ENCODE peak calls at places on chromosomes 13 and 19, in six cellular contexts. One of them, this sample, is unnamed.

GRCh38 chr13:32432856-32433255 is 4.9 kb upstream of the N4BP2L1 start:
- DNase-seq in heart left ventricle: no peak
- DNase-seq in activated CD4-positive, alpha-beta T cell treated with anti-CD3 and anti-CD28 coated beads, Interleukin-2, amount 50 U/mL, for 24 hours: no peak
- DNase-seq in thoracic aorta: no peak
- DNase-seq in T47D: peak
- DNase-seq in H54: no peak
- DNase-seq in this sample: no peak

GRCh38 chr13:30268673-30269072 is 38.7 kb downstream of the KATNAL1 start:
- DNase-seq in heart left ventricle: no peak
- DNase-seq in activated CD4-positive, alpha-beta T cell treated with anti-CD3 and anti-CD28 coated beads, Interleukin-2, amount 50 U/mL, for 24 hours: no peak
- DNase-seq in thoracic aorta: no peak
- DNase-seq in T47D: no peak
- DNase-seq in H54: no peak
- DNase-seq in this sample: no peak

GRCh38 chr13:77002590-77003190 is 10.8 kb downstream of the CLN5 start:
- DNase-seq in heart left ventricle: no peak
- DNase-seq in activated CD4-positive, alpha-beta T cell treated with anti-CD3 and anti-CD28 coated beads, Interleukin-2, amount 50 U/mL, for 24 hours: no peak
- DNase-seq in thoracic aorta: no peak
- DNase-seq in T47D: peak
- DNase-seq in H54: no peak
- DNase-seq in this sample: no peak

GRCh38 chr19:1612114-1613086 is 7.1 kb upstream of the UQCR11 start:
- DNase-seq in heart left ventricle: no peak
- DNase-seq in activated CD4-positive, alpha-beta T cell treated with anti-CD3 and anti-CD28 coated beads, Interleukin-2, amount 50 U/mL, for 24 hours: no peak
- DNase-seq in thoracic aorta: no peak
- DNase-seq in T47D: no peak
- DNase-seq in H54: no peak
- DNase-seq in this sample: no peak

GRCh38 chr13:40983725-40984669 is 35.1 kb downstream of the ELF1 start:
- DNase-seq in heart left ventricle: no peak
- DNase-seq in activated CD4-positive, alpha-beta T cell treated with anti-CD3 and anti-CD28 coated beads, Interleukin-2, amount 50 U/mL, for 24 hours: no peak
- DNase-seq in thoracic aorta: no peak
- DNase-seq in T47D: no peak
- DNase-seq in H54: no peak
- DNase-seq in this sample: no peak

GRCh38 chr13:51781246-51782022 is 22.5 kb downstream of the DHRS12 start:
- DNase-seq in heart left ventricle: no peak
- DNase-seq in activated CD4-positive, alpha-beta T cell treated with anti-CD3 and anti-CD28 coated beads, Interleukin-2, amount 50 U/mL, for 24 hours: no peak
- DNase-seq in thoracic aorta: no peak
- DNase-seq in T47D: peak
- DNase-seq in H54: no peak
- DNase-seq in this sample: no peak

GRCh38 chr13:91212229-91212628 is 135.3 kb upstream of the MIR17HG start:
- DNase-seq in heart left ventricle: no peak
- DNase-seq in activated CD4-positive, alpha-beta T cell treated with anti-CD3 and anti-CD28 coated beads, Interleukin-2, amount 50 U/mL, for 24 hours: no peak
- DNase-seq in thoracic aorta: no peak
- DNase-seq in T47D: no peak
- DNase-seq in H54: no peak
- DNase-seq in this sample: no peak

GRCh38 chr19:16834747-16835146 is 5.5 kb downstream of the SIN3B start:
- DNase-seq in heart left ventricle: no peak
- DNase-seq in activated CD4-positive, alpha-beta T cell treated with anti-CD3 and anti-CD28 coated beads, Interleukin-2, amount 50 U/mL, for 24 hours: no peak
- DNase-seq in thoracic aorta: no peak
- DNase-seq in T47D: no peak
- DNase-seq in H54: no peak
- DNase-seq in this sample: no peak

GRCh38 chr19:2763687-2764086 is 19.4 kb downstream of the SGTA start:
- DNase-seq in heart left ventricle: no peak
- DNase-seq in activated CD4-positive, alpha-beta T cell treated with anti-CD3 and anti-CD28 coated beads, Interleukin-2, amount 50 U/mL, for 24 hours: no peak
- DNase-seq in thoracic aorta: no peak
- DNase-seq in T47D: no peak
- DNase-seq in H54: no peak
- DNase-seq in this sample: no peak

GRCh38 chr19:7676376-7676775 is 514 bp upstream of the MCEMP1 start:
- DNase-seq in heart left ventricle: peak
- DNase-seq in activated CD4-positive, alpha-beta T cell treated with anti-CD3 and anti-CD28 coated beads, Interleukin-2, amount 50 U/mL, for 24 hours: no peak
- DNase-seq in thoracic aorta: no peak
- DNase-seq in T47D: no peak
- DNase-seq in H54: no peak
- DNase-seq in this sample: no peak

GRCh38 chr13:21670006-21670882 is 629 bp upstream of the FGF9 start:
- DNase-seq in heart left ventricle: peak
- DNase-seq in activated CD4-positive, alpha-beta T cell treated with anti-CD3 and anti-CD28 coated beads, Interleukin-2, amount 50 U/mL, for 24 hours: peak
- DNase-seq in thoracic aorta: no peak
- DNase-seq in T47D: peak
- DNase-seq in H54: no peak
- DNase-seq in this sample: peak

GRCh38 chr13:47719164-47719563 is 281.9 kb downstream of the SUCLA2 start:
- DNase-seq in heart left ventricle: no peak
- DNase-seq in activated CD4-positive, alpha-beta T cell treated with anti-CD3 and anti-CD28 coated beads, Interleukin-2, amount 50 U/mL, for 24 hours: no peak
- DNase-seq in thoracic aorta: no peak
- DNase-seq in T47D: no peak
- DNase-seq in H54: no peak
- DNase-seq in this sample: no peak

GRCh38 chr13:28408235-28408848 is 86.6 kb downstream of the FLT1 start:
- DNase-seq in heart left ventricle: peak
- DNase-seq in activated CD4-positive, alpha-beta T cell treated with anti-CD3 and anti-CD28 coated beads, Interleukin-2, amount 50 U/mL, for 24 hours: no peak
- DNase-seq in thoracic aorta: no peak
- DNase-seq in T47D: no peak
- DNase-seq in H54: no peak
- DNase-seq in this sample: no peak

GRCh38 chr13:32745509-32745908 is 159.3 kb downstream of the PDS5B start:
- DNase-seq in heart left ventricle: no peak
- DNase-seq in activated CD4-positive, alpha-beta T cell treated with anti-CD3 and anti-CD28 coated beads, Interleukin-2, amount 50 U/mL, for 24 hours: no peak
- DNase-seq in thoracic aorta: no peak
- DNase-seq in T47D: no peak
- DNase-seq in H54: no peak
- DNase-seq in this sample: no peak

GRCh38 chr13:52926971-52927370 is 78.5 kb upstream of the PCDH8 start:
- DNase-seq in heart left ventricle: no peak
- DNase-seq in activated CD4-positive, alpha-beta T cell treated with anti-CD3 and anti-CD28 coated beads, Interleukin-2, amount 50 U/mL, for 24 hours: no peak
- DNase-seq in thoracic aorta: no peak
- DNase-seq in T47D: no peak
- DNase-seq in H54: no peak
- DNase-seq in this sample: no peak

GRCh38 chr13:98476538-98476966 is 100.4 kb downstream of the STK24 start:
- DNase-seq in heart left ventricle: peak
- DNase-seq in activated CD4-positive, alpha-beta T cell treated with anti-CD3 and anti-CD28 coated beads, Interleukin-2, amount 50 U/mL, for 24 hours: peak
- DNase-seq in thoracic aorta: no peak
- DNase-seq in T47D: no peak
- DNase-seq in H54: peak
- DNase-seq in this sample: peak

GRCh38 chr19:56403764-56404704 is at the start of gene ZNF583:
- DNase-seq in heart left ventricle: peak
- DNase-seq in activated CD4-positive, alpha-beta T cell treated with anti-CD3 and anti-CD28 coated beads, Interleukin-2, amount 50 U/mL, for 24 hours: peak
- DNase-seq in thoracic aorta: peak
- DNase-seq in T47D: peak
- DNase-seq in H54: peak
- DNase-seq in this sample: peak

GRCh38 chr19:4977299-4978174 is 8.6 kb downstream of the KDM4B start:
- DNase-seq in heart left ventricle: peak
- DNase-seq in activated CD4-positive, alpha-beta T cell treated with anti-CD3 and anti-CD28 coated beads, Interleukin-2, amount 50 U/mL, for 24 hours: no peak
- DNase-seq in thoracic aorta: no peak
- DNase-seq in T47D: peak
- DNase-seq in H54: peak
- DNase-seq in this sample: peak

GRCh38 chr13:40440990-40441820 is 225.2 kb downstream of the FOXO1 start:
- DNase-seq in heart left ventricle: peak
- DNase-seq in activated CD4-positive, alpha-beta T cell treated with anti-CD3 and anti-CD28 coated beads, Interleukin-2, amount 50 U/mL, for 24 hours: no peak
- DNase-seq in thoracic aorta: peak
- DNase-seq in T47D: no peak
- DNase-seq in H54: peak
- DNase-seq in this sample: no peak

GRCh38 chr13:35179494-35179893 is 237.4 kb downstream of the NBEA start:
- DNase-seq in heart left ventricle: no peak
- DNase-seq in activated CD4-positive, alpha-beta T cell treated with anti-CD3 and anti-CD28 coated beads, Interleukin-2, amount 50 U/mL, for 24 hours: no peak
- DNase-seq in thoracic aorta: no peak
- DNase-seq in T47D: peak
- DNase-seq in H54: no peak
- DNase-seq in this sample: no peak

GRCh38 chr13:72565893-72566292 is 161.5 kb downstream of the MZT1 start:
- DNase-seq in heart left ventricle: no peak
- DNase-seq in activated CD4-positive, alpha-beta T cell treated with anti-CD3 and anti-CD28 coated beads, Interleukin-2, amount 50 U/mL, for 24 hours: no peak
- DNase-seq in thoracic aorta: no peak
- DNase-seq in T47D: peak
- DNase-seq in H54: no peak
- DNase-seq in this sample: no peak

GRCh38 chr19:47112664-47113445 is 721 bp downstream of the ZC3H4 start:
- DNase-seq in heart left ventricle: peak
- DNase-seq in activated CD4-positive, alpha-beta T cell treated with anti-CD3 and anti-CD28 coated beads, Interleukin-2, amount 50 U/mL, for 24 hours: peak
- DNase-seq in thoracic aorta: peak
- DNase-seq in T47D: peak
- DNase-seq in H54: peak
- DNase-seq in this sample: peak

GRCh38 chr19:18479964-18480723 is 41.7 kb downstream of the ELL start:
- DNase-seq in heart left ventricle: peak
- DNase-seq in activated CD4-positive, alpha-beta T cell treated with anti-CD3 and anti-CD28 coated beads, Interleukin-2, amount 50 U/mL, for 24 hours: no peak
- DNase-seq in thoracic aorta: peak
- DNase-seq in T47D: no peak
- DNase-seq in H54: no peak
- DNase-seq in this sample: no peak

GRCh38 chr13:109746364-109746763 is 40.0 kb downstream of the IRS2 start:
- DNase-seq in heart left ventricle: no peak
- DNase-seq in activated CD4-positive, alpha-beta T cell treated with anti-CD3 and anti-CD28 coated beads, Interleukin-2, amount 50 U/mL, for 24 hours: no peak
- DNase-seq in thoracic aorta: no peak
- DNase-seq in T47D: no peak
- DNase-seq in H54: no peak
- DNase-seq in this sample: no peak

GRCh38 chr13:97223711-97224461 is 1.8 kb downstream of the MBNL2 start:
- DNase-seq in heart left ventricle: peak
- DNase-seq in activated CD4-positive, alpha-beta T cell treated with anti-CD3 and anti-CD28 coated beads, Interleukin-2, amount 50 U/mL, for 24 hours: no peak
- DNase-seq in thoracic aorta: no peak
- DNase-seq in T47D: peak
- DNase-seq in H54: peak
- DNase-seq in this sample: peak

GRCh38 chr13:73210218-73210883 is 151.5 kb downstream of the KLF5 start:
- DNase-seq in heart left ventricle: no peak
- DNase-seq in activated CD4-positive, alpha-beta T cell treated with anti-CD3 and anti-CD28 coated beads, Interleukin-2, amount 50 U/mL, for 24 hours: no peak
- DNase-seq in thoracic aorta: no peak
- DNase-seq in T47D: peak
- DNase-seq in H54: no peak
- DNase-seq in this sample: no peak

GRCh38 chr13:33797622-33798021 is 20.3 kb upstream of the RFC3 start:
- DNase-seq in heart left ventricle: no peak
- DNase-seq in activated CD4-positive, alpha-beta T cell treated with anti-CD3 and anti-CD28 coated beads, Interleukin-2, amount 50 U/mL, for 24 hours: no peak
- DNase-seq in thoracic aorta: no peak
- DNase-seq in T47D: no peak
- DNase-seq in H54: no peak
- DNase-seq in this sample: no peak

GRCh38 chr19:38132781-38133180 is 91.2 kb downstream of the DPF1 start:
- DNase-seq in heart left ventricle: no peak
- DNase-seq in activated CD4-positive, alpha-beta T cell treated with anti-CD3 and anti-CD28 coated beads, Interleukin-2, amount 50 U/mL, for 24 hours: no peak
- DNase-seq in thoracic aorta: no peak
- DNase-seq in T47D: no peak
- DNase-seq in H54: no peak
- DNase-seq in this sample: no peak

This sample was measured in stimulated activated naive B cell treated with anti-CD40 and anti-IgM and Interleukin-4, amounts not matched to agents 10 μg/mL and 1 μg/mL and 100 μg/mL, for 72 hours.